ENCODE peak calls at places on chromosome 19, in five cellular contexts. J is fibroblast of the conjunctiva; Z is posterior cingulate gyrus; B is HT-29; C is CD8-positive, alpha-beta T cell. K is an unnamed sample.

GRCh38 chr19:17830567-17831418 is 9.5 kb upstream of the INSL3 start:
- DNase-seq in J (peak), Z (peak), B (peak), C (peak), K (peak)

GRCh38 chr19:6738726-6739389 is 622 bp upstream of the TRIP10 start:
- DNase-seq in J (no peak), Z (no peak), B (no peak), C (peak), K (peak)

GRCh38 chr19:16417660-16418596 is 53.8 kb downstream of the EPS15L1 start:
- DNase-seq in J (no peak), Z (no peak), B (peak), C (peak), K (peak)

GRCh38 chr19:2523630-2524311 is 47.8 kb downstream of the GADD45B start:
- DNase-seq in J (no peak), Z (no peak), B (no peak), C (no peak), K (no peak)

GRCh38 chr19:10830370-10830769 is 5.6 kb downstream of the TMED1 start:
- DNase-seq in J (no peak), Z (no peak), B (no peak), C (no peak), K (no peak)

GRCh38 chr19:18675779-18676178 is 7.7 kb upstream of the CRTC1 start:
- DNase-seq in J (no peak), Z (no peak), B (no peak), C (peak), K (no peak)

GRCh38 chr19:34041922-34042521 is 130.3 kb upstream of the LSM14A start:
- DNase-seq in J (peak), Z (peak), B (peak), C (peak), K (peak)

GRCh38 chr19:39915101-39915847 is 19.2 kb downstream of the FCGBP start:
- DNase-seq in J (no peak), Z (no peak), B (no peak), C (no peak), K (no peak)

GRCh38 chr19:23440791-23441190 is 45.5 kb upstream of the ZNF91 start:
- DNase-seq in J (no peak), Z (no peak), B (peak), C (no peak), K (no peak)

GRCh38 chr19:10660346-10660745 is 6.2 kb downstream of the ILF3 start:
- DNase-seq in J (no peak), Z (no peak), B (no peak), C (no peak), K (no peak)

GRCh38 chr19:49639401-49640112 is 386 bp downstream of the RRAS start:
- DNase-seq in J (no peak), Z (no peak), B (no peak), C (no peak), K (peak)

GRCh38 chr19:51565583-51565982 is 5.5 kb upstream of the ZNF175 start:
- DNase-seq in J (no peak), Z (no peak), B (no peak), C (no peak), K (no peak)

GRCh38 chr19:48918801-48919247 is 14.7 kb upstream of the DHDH start:
- DNase-seq in J (no peak), Z (no peak), B (peak), C (no peak), K (no peak)

GRCh38 chr19:48991823-48992570 is 1.1 kb downstream of the GYS1 start:
- DNase-seq in J (peak), Z (no peak), B (peak), C (no peak), K (peak)

K was measured in sigmoid colon.